ENCODE peak calls at places on chromosomes 13 and 19, in four cellular contexts. S is A549, A is GM12878, K is K562. X is an unnamed sample.

GRCh38 chr19:58395979-58396627 is 647 bp downstream of the RNF225 start:
- DNase-seq in A (no peak), S (no peak), K (peak; percentile 31), X (no peak)

GRCh38 chr19:51002542-51003311 is 1.3 kb upstream of the KLK8 start:
- DNase-seq in A (no peak), K (peak; percentile 98), S (peak; percentile 94), X (peak; percentile 41)

GRCh38 chr19:6828698-6829633 is 56.5 kb downstream of the VAV1 start:
- DNase-seq in S (peak; percentile 78), A (peak; percentile 8), K (peak; percentile 90), X (no peak)

GRCh38 chr13:108525867-108526266 is 103.5 kb upstream of the MYO16 start:
- DNase-seq in K (no peak), S (no peak), A (no peak), X (no peak)

GRCh38 chr13:61954092-61954491 is 538.4 kb upstream of the PCDH20 start:
- DNase-seq in K (no peak), A (no peak), S (no peak), X (peak; percentile 14)

GRCh38 chr19:3366761-3367571 is 583 bp downstream of the NFIC start:
- DNase-seq in S (no peak), A (no peak), K (peak; percentile 81), X (peak; percentile 86)

GRCh38 chr13:98941118-98941517 is 36.7 kb downstream of the DOCK9 start:
- DNase-seq in K (no peak), S (no peak), A (no peak), X (no peak)

GRCh38 chr13:93116809-93117208 is 109.8 kb upstream of the GPC6 start:
- DNase-seq in S (no peak), A (no peak), K (no peak), X (peak; percentile 26)

GRCh38 chr19:56136362-56136761 is 4.7 kb upstream of the ZNF444 start:
- DNase-seq in A (no peak), S (no peak), K (no peak), X (no peak)

GRCh38 chr13:108283110-108283509 is 13.6 kb downstream of the TNFSF13B start:
- DNase-seq in A (no peak), S (no peak), K (no peak), X (no peak)

GRCh38 chr13:74032325-74032724 is 101.9 kb downstream of the KLF12 start:
- DNase-seq in A (no peak), S (no peak), K (no peak), X (no peak)

GRCh38 chr19:27754700-27755099 is 1458.3 kb downstream of the UQCRFS1 start:
- DNase-seq in S (no peak), A (no peak), K (no peak), X (no peak)

GRCh38 chr13:103692442-103692841 is 626.2 kb upstream of the SLC10A2 start:
- DNase-seq in A (no peak), K (no peak), S (no peak), X (no peak)

GRCh38 chr19:1064661-1065605 is 2.0 kb upstream of the ARHGAP45 start:
- DNase-seq in K (no peak), A (no peak), S (peak; percentile 44), X (peak; percentile 88)

GRCh38 chr19:33419763-33420080 is 46.2 kb downstream of the CEBPG start:
- DNase-seq in A (no peak), S (no peak), K (peak; percentile 66), X (peak; percentile 88)

GRCh38 chr19:51441410-51442390 is 16.6 kb downstream of the SIGLEC8 start:
- DNase-seq in S (no peak), A (peak; percentile 91), K (peak; percentile 52), X (no peak)

GRCh38 chr19:4456566-4456842 is 1.1 kb downstream of the UBXN6 start:
- DNase-seq in A (no peak), K (no peak), S (no peak), X (peak; percentile 55)
- TF ChIP-seq USF2 in A (no peak), K (no peak), S (no peak), X (no peak)

DNA sequence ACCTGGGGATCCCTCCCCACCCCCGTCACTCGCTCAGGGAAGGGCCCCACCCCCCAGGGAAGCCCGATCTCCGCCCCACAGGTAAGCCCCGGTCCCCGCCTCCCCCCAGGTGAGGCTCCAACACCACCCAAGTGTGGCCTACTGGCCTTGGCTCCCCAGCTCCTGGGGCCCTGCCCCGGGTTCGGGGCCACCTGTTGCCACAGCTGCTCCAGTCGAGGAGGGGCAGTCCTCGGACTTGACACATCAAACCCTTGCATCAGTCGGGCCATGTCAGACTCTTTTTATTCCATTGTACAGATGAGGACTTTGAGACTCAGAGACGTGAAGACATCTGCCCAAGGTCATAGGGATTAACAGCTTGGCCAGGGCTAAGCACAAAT is 514 bp downstream of the CC2D1A start:
- DNase-seq in S (no peak), K (peak; percentile 37), A (no peak), X (peak; percentile 56)
- TF ChIP-seq RCOR1 in S (no peak), K (no peak), A (no peak), X (no peak)

GRCh38 chr19:9836021-9836420 is 903 bp downstream of the PIN1 start:
- DNase-seq in A (no peak), K (peak; percentile 17), S (no peak), X (peak; percentile 41)

GRCh38 chr19:9838324-9838723 is 3.2 kb downstream of the PIN1 start:
- DNase-seq in K (no peak), A (no peak), S (no peak), X (no peak)

GRCh38 chr19:9842834-9843625 is 7.9 kb downstream of the PIN1 start:
- DNase-seq in A (no peak), K (no peak), S (no peak), X (no peak)

GRCh38 chr19:9835507-9835949 is 410 bp downstream of the PIN1 start:
- DNase-seq in A (no peak), K (peak; percentile 17), S (no peak), X (no peak)

GRCh38 chr19:9839415-9839814 is 4.3 kb downstream of the PIN1 start:
- DNase-seq in S (no peak), K (no peak), A (no peak), X (no peak)
- TF ChIP-seq MAX in S (no peak), K (no peak), A (no peak), X (no peak)

GRCh38 chr13:113647351-113648217 is 10.4 kb downstream of the ATP4B start:
- DNase-seq in K (no peak), S (peak; percentile 5), A (no peak), X (peak; percentile 85)
- TF ChIP-seq USF2 in K (no peak), S (no peak), A (no peak), X (no peak)

GRCh38 chr13:21668665-21669599 is 1.9 kb upstream of the FGF9 start:
- DNase-seq in K (no peak), S (no peak), A (no peak), X (peak; percentile 27)
- TF ChIP-seq RCOR1 in K (no peak), S (no peak), A (no peak), X (no peak)

GRCh38 chr19:19103167-19103566 is 35.1 kb downstream of the TMEM161A start:
- DNase-seq in K (no peak), A (no peak), S (no peak), X (no peak)
- TF ChIP-seq MAX in K (no peak), A (no peak), S (no peak), X (no peak)

DNA sequence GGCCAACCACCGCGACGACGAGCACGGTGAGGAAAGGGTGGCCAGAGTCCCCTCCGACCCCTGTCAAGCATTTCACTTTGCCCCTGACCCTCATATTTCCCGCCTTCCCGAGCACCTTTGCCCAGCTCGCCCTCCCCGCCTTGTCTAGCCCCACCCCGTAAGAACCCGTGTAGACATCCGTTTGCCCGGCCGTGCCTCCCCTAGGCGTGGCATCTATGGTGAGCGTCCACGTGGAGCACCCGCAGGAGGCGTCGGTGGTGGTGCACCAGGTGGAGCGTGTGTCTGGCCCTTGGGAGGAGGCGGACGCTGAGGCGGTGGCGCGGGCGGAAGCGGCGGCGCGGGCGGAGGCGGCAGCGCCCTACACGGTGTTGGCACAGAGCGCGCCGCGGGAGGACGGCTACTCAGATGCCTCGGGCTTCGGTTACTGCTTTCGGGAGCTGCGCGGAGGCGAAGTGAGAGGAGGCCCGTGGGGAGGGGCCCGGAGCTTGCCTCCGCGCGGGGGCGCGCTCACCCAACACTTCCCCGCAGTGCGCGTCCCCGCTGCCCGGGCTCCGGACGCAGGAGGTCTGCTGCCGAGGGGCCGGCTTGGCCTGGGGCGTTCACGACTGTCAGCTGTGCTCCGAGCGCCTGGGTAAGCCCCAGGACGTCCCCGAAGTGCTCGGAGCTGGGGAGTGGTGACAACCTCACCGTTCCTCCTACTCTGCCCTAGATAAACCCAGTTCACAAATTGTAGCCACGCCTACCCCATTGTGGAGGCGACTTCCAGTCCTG is 4.2 kb downstream of the LTBP4 start:
- DNase-seq in A (peak; percentile 48), K (peak; percentile 79), S (peak; percentile 99), X (peak; percentile 78)
- TF ChIP-seq USF2 in A (no peak), K (no peak), S (peak; percentile 76), X (no peak)

GRCh38 chr13:77518266-77518665 is 17.2 kb upstream of the SCEL start:
- DNase-seq in S (no peak), A (no peak), K (no peak), X (no peak)

GRCh38 chr13:77513719-77514335 is 21.7 kb upstream of the SCEL start:
- DNase-seq in A (no peak), K (no peak), S (no peak), X (no peak)

GRCh38 chr13:77516342-77516789 is 19.1 kb upstream of the SCEL start:
- DNase-seq in S (no peak), A (no peak), K (no peak), X (no peak)

GRCh38 chr13:77514336-77514726 is 21.2 kb upstream of the SCEL start:
- DNase-seq in A (no peak), K (no peak), S (no peak), X (no peak)

DNA sequence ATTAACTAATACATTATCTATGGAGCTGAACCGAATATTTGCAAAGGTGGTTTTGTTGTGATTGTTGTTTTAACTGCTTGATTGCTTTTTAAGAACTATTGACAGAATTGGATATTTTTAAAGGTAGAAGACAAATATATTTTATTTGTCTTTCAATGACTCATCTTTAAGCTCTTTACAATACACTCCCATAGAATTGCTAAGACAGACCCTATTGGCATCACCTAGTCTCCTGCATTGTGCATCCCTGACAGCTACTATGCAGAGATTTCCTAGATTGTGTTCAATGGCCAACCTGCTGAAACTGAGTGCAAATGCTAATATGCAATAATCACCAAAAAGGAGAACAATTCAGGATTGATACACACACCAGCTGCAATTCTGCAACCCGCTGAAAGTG is 19.7 kb upstream of the SCEL start:
- DNase-seq in K (no peak), S (no peak), A (no peak), X (no peak)
- TF ChIP-seq RCOR1 in K (no peak), S (no peak), A (no peak), X (no peak)